ENCODE peak calls at places on chromosomes 3 and 15, in six cellular contexts. One of them, this sample, is unnamed.

GRCh38 chr3:55476515-55476914 is 10.6 kb downstream of the WNT5A start:
- DNase-seq in H9: no peak
- DNase-seq in cardiac muscle cell: peak
- DNase-seq in mesendoderm: no peak
- DNase-seq in left ventricle myocardium superior: no peak
- DNase-seq in stimulated activated CD4-positive, alpha-beta T cell treated with anti-CD3 and anti-CD28 coated beads, TNF-alpha, amount 100 ng/mL, for 24 hours: no peak
- DNase-seq in this sample: no peak

GRCh38 chr3:197309528-197310361 is 11.3 kb upstream of the DLG1 start:
- DNase-seq in H9: no peak
- DNase-seq in cardiac muscle cell: peak
- DNase-seq in mesendoderm: no peak
- DNase-seq in left ventricle myocardium superior: no peak
- DNase-seq in stimulated activated CD4-positive, alpha-beta T cell treated with anti-CD3 and anti-CD28 coated beads, TNF-alpha, amount 100 ng/mL, for 24 hours: no peak
- DNase-seq in this sample: no peak

GRCh38 chr3:170869645-170870593 is at the start of gene RPL22L1:
- DNase-seq in H9: peak
- DNase-seq in cardiac muscle cell: peak
- DNase-seq in mesendoderm: peak
- DNase-seq in left ventricle myocardium superior: peak
- DNase-seq in stimulated activated CD4-positive, alpha-beta T cell treated with anti-CD3 and anti-CD28 coated beads, TNF-alpha, amount 100 ng/mL, for 24 hours: peak
- DNase-seq in this sample: peak

GRCh38 chr15:94298359-94298758 is 67.0 kb downstream of the MCTP2 start:
- DNase-seq in H9: no peak
- DNase-seq in cardiac muscle cell: no peak
- DNase-seq in mesendoderm: no peak
- DNase-seq in left ventricle myocardium superior: no peak
- DNase-seq in stimulated activated CD4-positive, alpha-beta T cell treated with anti-CD3 and anti-CD28 coated beads, TNF-alpha, amount 100 ng/mL, for 24 hours: no peak
- DNase-seq in this sample: no peak

GRCh38 chr15:57694264-57694663 is 12.2 kb upstream of the POLR2M start:
- DNase-seq in H9: no peak
- DNase-seq in cardiac muscle cell: peak
- DNase-seq in mesendoderm: no peak
- DNase-seq in left ventricle myocardium superior: no peak
- DNase-seq in stimulated activated CD4-positive, alpha-beta T cell treated with anti-CD3 and anti-CD28 coated beads, TNF-alpha, amount 100 ng/mL, for 24 hours: no peak
- DNase-seq in this sample: no peak

GRCh38 chr3:140459462-140459861 is 218.4 kb upstream of the TRIM42 start:
- DNase-seq in H9: no peak
- DNase-seq in cardiac muscle cell: no peak
- DNase-seq in mesendoderm: no peak
- DNase-seq in left ventricle myocardium superior: no peak
- DNase-seq in stimulated activated CD4-positive, alpha-beta T cell treated with anti-CD3 and anti-CD28 coated beads, TNF-alpha, amount 100 ng/mL, for 24 hours: no peak
- DNase-seq in this sample: no peak

GRCh38 chr3:31244929-31245817 is 287.6 kb upstream of the STT3B start:
- DNase-seq in H9: no peak
- DNase-seq in cardiac muscle cell: peak
- DNase-seq in mesendoderm: no peak
- DNase-seq in left ventricle myocardium superior: no peak
- DNase-seq in stimulated activated CD4-positive, alpha-beta T cell treated with anti-CD3 and anti-CD28 coated beads, TNF-alpha, amount 100 ng/mL, for 24 hours: no peak
- DNase-seq in this sample: no peak

GRCh38 chr15:84818221-84819131 is 1.3 kb downstream of the ALPK3 start:
- DNase-seq in H9: peak
- DNase-seq in cardiac muscle cell: peak
- DNase-seq in mesendoderm: peak
- DNase-seq in left ventricle myocardium superior: no peak
- DNase-seq in stimulated activated CD4-positive, alpha-beta T cell treated with anti-CD3 and anti-CD28 coated beads, TNF-alpha, amount 100 ng/mL, for 24 hours: no peak
- DNase-seq in this sample: peak

GRCh38 chr3:29064085-29064484 is 216.8 kb upstream of the RBMS3 start:
- DNase-seq in H9: no peak
- DNase-seq in cardiac muscle cell: peak
- DNase-seq in mesendoderm: no peak
- DNase-seq in left ventricle myocardium superior: no peak
- DNase-seq in stimulated activated CD4-positive, alpha-beta T cell treated with anti-CD3 and anti-CD28 coated beads, TNF-alpha, amount 100 ng/mL, for 24 hours: no peak
- DNase-seq in this sample: no peak

GRCh38 chr15:98903377-98904018 is 104.1 kb downstream of the PGPEP1L start:
- DNase-seq in H9: no peak
- DNase-seq in cardiac muscle cell: peak
- DNase-seq in mesendoderm: no peak
- DNase-seq in left ventricle myocardium superior: no peak
- DNase-seq in stimulated activated CD4-positive, alpha-beta T cell treated with anti-CD3 and anti-CD28 coated beads, TNF-alpha, amount 100 ng/mL, for 24 hours: no peak
- DNase-seq in this sample: no peak

GRCh38 chr15:90871097-90871715 is 2.8 kb downstream of the FURIN start:
- DNase-seq in H9: no peak
- DNase-seq in cardiac muscle cell: no peak
- DNase-seq in mesendoderm: peak
- DNase-seq in left ventricle myocardium superior: peak
- DNase-seq in stimulated activated CD4-positive, alpha-beta T cell treated with anti-CD3 and anti-CD28 coated beads, TNF-alpha, amount 100 ng/mL, for 24 hours: no peak
- DNase-seq in this sample: peak

GRCh38 chr15:74044267-74045110 is 37.9 kb downstream of the GOLGA6A start:
- DNase-seq in H9: no peak
- DNase-seq in cardiac muscle cell: peak
- DNase-seq in mesendoderm: no peak
- DNase-seq in left ventricle myocardium superior: peak
- DNase-seq in stimulated activated CD4-positive, alpha-beta T cell treated with anti-CD3 and anti-CD28 coated beads, TNF-alpha, amount 100 ng/mL, for 24 hours: no peak
- DNase-seq in this sample: no peak

GRCh38 chr3:172369590-172370259 is 78.5 kb downstream of the GHSR start:
- DNase-seq in H9: no peak
- DNase-seq in cardiac muscle cell: no peak
- DNase-seq in mesendoderm: no peak
- DNase-seq in left ventricle myocardium superior: no peak
- DNase-seq in stimulated activated CD4-positive, alpha-beta T cell treated with anti-CD3 and anti-CD28 coated beads, TNF-alpha, amount 100 ng/mL, for 24 hours: no peak
- DNase-seq in this sample: no peak

GRCh38 chr3:49388416-49388815 is 23.4 kb downstream of the RHOA start:
- DNase-seq in H9: no peak
- DNase-seq in cardiac muscle cell: no peak
- DNase-seq in mesendoderm: no peak
- DNase-seq in left ventricle myocardium superior: no peak
- DNase-seq in stimulated activated CD4-positive, alpha-beta T cell treated with anti-CD3 and anti-CD28 coated beads, TNF-alpha, amount 100 ng/mL, for 24 hours: no peak
- DNase-seq in this sample: no peak

GRCh38 chr3:108018552-108018951 is 72.3 kb downstream of the CD47 start:
- DNase-seq in H9: no peak
- DNase-seq in cardiac muscle cell: no peak
- DNase-seq in mesendoderm: no peak
- DNase-seq in left ventricle myocardium superior: no peak
- DNase-seq in stimulated activated CD4-positive, alpha-beta T cell treated with anti-CD3 and anti-CD28 coated beads, TNF-alpha, amount 100 ng/mL, for 24 hours: no peak
- DNase-seq in this sample: no peak

GRCh38 chr3:123769360-123769743 is 114.8 kb downstream of the MYLK start:
- DNase-seq in H9: no peak
- DNase-seq in cardiac muscle cell: no peak
- DNase-seq in mesendoderm: peak
- DNase-seq in left ventricle myocardium superior: no peak
- DNase-seq in stimulated activated CD4-positive, alpha-beta T cell treated with anti-CD3 and anti-CD28 coated beads, TNF-alpha, amount 100 ng/mL, for 24 hours: no peak
- DNase-seq in this sample: no peak

GRCh38 chr3:181289306-181289705 is 299.8 kb upstream of the DNAJC19 start:
- DNase-seq in H9: no peak
- DNase-seq in cardiac muscle cell: no peak
- DNase-seq in mesendoderm: no peak
- DNase-seq in left ventricle myocardium superior: no peak
- DNase-seq in stimulated activated CD4-positive, alpha-beta T cell treated with anti-CD3 and anti-CD28 coated beads, TNF-alpha, amount 100 ng/mL, for 24 hours: no peak
- DNase-seq in this sample: no peak

GRCh38 chr3:12948891-12949711 is 107.7 kb upstream of the RPL32 start:
- DNase-seq in H9: no peak
- DNase-seq in cardiac muscle cell: peak
- DNase-seq in mesendoderm: no peak
- DNase-seq in left ventricle myocardium superior: peak
- DNase-seq in stimulated activated CD4-positive, alpha-beta T cell treated with anti-CD3 and anti-CD28 coated beads, TNF-alpha, amount 100 ng/mL, for 24 hours: peak
- DNase-seq in this sample: no peak

GRCh38 chr15:88126695-88127476 is 129.7 kb downstream of the NTRK3 start:
- DNase-seq in H9: no peak
- DNase-seq in cardiac muscle cell: no peak
- DNase-seq in mesendoderm: peak
- DNase-seq in left ventricle myocardium superior: no peak
- DNase-seq in stimulated activated CD4-positive, alpha-beta T cell treated with anti-CD3 and anti-CD28 coated beads, TNF-alpha, amount 100 ng/mL, for 24 hours: no peak
- DNase-seq in this sample: no peak

GRCh38 chr3:180615954-180616353 is 14.0 kb downstream of the TTC14 start:
- DNase-seq in H9: no peak
- DNase-seq in cardiac muscle cell: no peak
- DNase-seq in mesendoderm: no peak
- DNase-seq in left ventricle myocardium superior: no peak
- DNase-seq in stimulated activated CD4-positive, alpha-beta T cell treated with anti-CD3 and anti-CD28 coated beads, TNF-alpha, amount 100 ng/mL, for 24 hours: no peak
- DNase-seq in this sample: no peak

GRCh38 chr3:14262212-14262611 is 83.6 kb downstream of the LSM3 start:
- DNase-seq in H9: no peak
- DNase-seq in cardiac muscle cell: peak
- DNase-seq in mesendoderm: no peak
- DNase-seq in left ventricle myocardium superior: no peak
- DNase-seq in stimulated activated CD4-positive, alpha-beta T cell treated with anti-CD3 and anti-CD28 coated beads, TNF-alpha, amount 100 ng/mL, for 24 hours: no peak
- DNase-seq in this sample: no peak

GRCh38 chr3:195542691-195543641 is at the start of gene PPP1R2:
- DNase-seq in H9: peak
- DNase-seq in cardiac muscle cell: peak
- DNase-seq in mesendoderm: peak
- DNase-seq in left ventricle myocardium superior: peak
- DNase-seq in stimulated activated CD4-positive, alpha-beta T cell treated with anti-CD3 and anti-CD28 coated beads, TNF-alpha, amount 100 ng/mL, for 24 hours: peak
- DNase-seq in this sample: peak

GRCh38 chr3:168220609-168221008 is 124.9 kb upstream of the GOLIM4 start:
- DNase-seq in H9: no peak
- DNase-seq in cardiac muscle cell: no peak
- DNase-seq in mesendoderm: no peak
- DNase-seq in left ventricle myocardium superior: no peak
- DNase-seq in stimulated activated CD4-positive, alpha-beta T cell treated with anti-CD3 and anti-CD28 coated beads, TNF-alpha, amount 100 ng/mL, for 24 hours: no peak
- DNase-seq in this sample: no peak

GRCh38 chr15:33722005-33722672 is 246.2 kb upstream of the CHRM5 start:
- DNase-seq in H9: no peak
- DNase-seq in cardiac muscle cell: peak
- DNase-seq in mesendoderm: no peak
- DNase-seq in left ventricle myocardium superior: no peak
- DNase-seq in stimulated activated CD4-positive, alpha-beta T cell treated with anti-CD3 and anti-CD28 coated beads, TNF-alpha, amount 100 ng/mL, for 24 hours: no peak
- DNase-seq in this sample: no peak

GRCh38 chr15:31236184-31237041 is 90.2 kb upstream of the KLF13 start:
- DNase-seq in H9: no peak
- DNase-seq in cardiac muscle cell: peak
- DNase-seq in mesendoderm: peak
- DNase-seq in left ventricle myocardium superior: peak
- DNase-seq in stimulated activated CD4-positive, alpha-beta T cell treated with anti-CD3 and anti-CD28 coated beads, TNF-alpha, amount 100 ng/mL, for 24 hours: no peak
- DNase-seq in this sample: no peak

GRCh38 chr15:60568301-60568742 is 89.4 kb upstream of the ICE2 start:
- DNase-seq in H9: peak
- DNase-seq in cardiac muscle cell: no peak
- DNase-seq in mesendoderm: peak
- DNase-seq in left ventricle myocardium superior: no peak
- DNase-seq in stimulated activated CD4-positive, alpha-beta T cell treated with anti-CD3 and anti-CD28 coated beads, TNF-alpha, amount 100 ng/mL, for 24 hours: no peak
- DNase-seq in this sample: no peak

GRCh38 chr15:78626611-78627010 is 5.8 kb upstream of the CHRNA3 start:
- DNase-seq in H9: no peak
- DNase-seq in cardiac muscle cell: no peak
- DNase-seq in mesendoderm: no peak
- DNase-seq in left ventricle myocardium superior: no peak
- DNase-seq in stimulated activated CD4-positive, alpha-beta T cell treated with anti-CD3 and anti-CD28 coated beads, TNF-alpha, amount 100 ng/mL, for 24 hours: no peak
- DNase-seq in this sample: no peak

GRCh38 chr15:72231847-72232461 is 964 bp upstream of the PKM start:
- DNase-seq in H9: no peak
- DNase-seq in cardiac muscle cell: peak
- DNase-seq in mesendoderm: peak
- DNase-seq in left ventricle myocardium superior: peak
- DNase-seq in stimulated activated CD4-positive, alpha-beta T cell treated with anti-CD3 and anti-CD28 coated beads, TNF-alpha, amount 100 ng/mL, for 24 hours: no peak
- DNase-seq in this sample: peak

GRCh38 chr3:160667452-160667851 is 9.5 kb upstream of the ARL14 start:
- DNase-seq in H9: no peak
- DNase-seq in cardiac muscle cell: no peak
- DNase-seq in mesendoderm: peak
- DNase-seq in left ventricle myocardium superior: no peak
- DNase-seq in stimulated activated CD4-positive, alpha-beta T cell treated with anti-CD3 and anti-CD28 coated beads, TNF-alpha, amount 100 ng/mL, for 24 hours: no peak
- DNase-seq in this sample: no peak

GRCh38 chr15:68034071-68034470 is 20.0 kb upstream of the PIAS1 start:
- DNase-seq in H9: no peak
- DNase-seq in cardiac muscle cell: peak
- DNase-seq in mesendoderm: no peak
- DNase-seq in left ventricle myocardium superior: no peak
- DNase-seq in stimulated activated CD4-positive, alpha-beta T cell treated with anti-CD3 and anti-CD28 coated beads, TNF-alpha, amount 100 ng/mL, for 24 hours: no peak
- DNase-seq in this sample: no peak

GRCh38 chr3:157104521-157104920 is 55.4 kb downstream of the CCNL1 start:
- DNase-seq in H9: no peak
- DNase-seq in cardiac muscle cell: no peak
- DNase-seq in mesendoderm: no peak
- DNase-seq in left ventricle myocardium superior: no peak
- DNase-seq in stimulated activated CD4-positive, alpha-beta T cell treated with anti-CD3 and anti-CD28 coated beads, TNF-alpha, amount 100 ng/mL, for 24 hours: no peak
- DNase-seq in this sample: no peak

GRCh38 chr3:99678926-99679325 is 40.5 kb downstream of the COL8A1 start:
- DNase-seq in H9: no peak
- DNase-seq in cardiac muscle cell: no peak
- DNase-seq in mesendoderm: no peak
- DNase-seq in left ventricle myocardium superior: no peak
- DNase-seq in stimulated activated CD4-positive, alpha-beta T cell treated with anti-CD3 and anti-CD28 coated beads, TNF-alpha, amount 100 ng/mL, for 24 hours: no peak
- DNase-seq in this sample: no peak

GRCh38 chr3:24379936-24380335 is 114.7 kb downstream of the THRB start:
- DNase-seq in H9: no peak
- DNase-seq in cardiac muscle cell: no peak
- DNase-seq in mesendoderm: no peak
- DNase-seq in left ventricle myocardium superior: no peak
- DNase-seq in stimulated activated CD4-positive, alpha-beta T cell treated with anti-CD3 and anti-CD28 coated beads, TNF-alpha, amount 100 ng/mL, for 24 hours: no peak
- DNase-seq in this sample: no peak

GRCh38 chr15:47887181-47887580 is 169.9 kb downstream of the SEMA6D start:
- DNase-seq in H9: no peak
- DNase-seq in cardiac muscle cell: no peak
- DNase-seq in mesendoderm: no peak
- DNase-seq in left ventricle myocardium superior: no peak
- DNase-seq in stimulated activated CD4-positive, alpha-beta T cell treated with anti-CD3 and anti-CD28 coated beads, TNF-alpha, amount 100 ng/mL, for 24 hours: no peak
- DNase-seq in this sample: no peak